ENCODE peak calls at places on chromosomes 11 and 22, in eight cellular contexts. L, V, E, A, F, C, P and T are unnamed samples.
A peak's percentile ranks its signal among the peaks of the same experiment; 100 is the strongest.

GRCh38 chr11:124026498-124026897 is at the start of gene OR10G8:
- DNase-seq in A (no peak), P (no peak), C (no peak), V (no peak), L (no peak), F (no peak), E (no peak), T (no peak)

GRCh38 chr11:97739892-97740782 is 1280.6 kb upstream of the CNTN5 start:
- DNase-seq in L (peak; percentile 91), C (no peak), F (no peak), E (no peak), V (no peak), A (no peak), P (peak; percentile 47), T (no peak)

GRCh38 chr22:39174498-39175120 is 22.1 kb upstream of the CBX7 start:
- DNase-seq in V (peak; percentile 70), E (peak; percentile 74), L (peak; percentile 87), F (peak; percentile 72), C (peak; percentile 91), A (peak; percentile 84), P (peak; percentile 70), T (peak; percentile 96)

GRCh38 chr11:1523779-1524178 is 37.2 kb upstream of the MOB2 start:
- DNase-seq in E (no peak), V (no peak), L (no peak), P (no peak), A (no peak), C (no peak), F (no peak), T (no peak)

GRCh38 chr11:16262645-16262955 is 93.7 kb downstream of the SOX6 start:
- DNase-seq in C (no peak), A (no peak), E (no peak), L (no peak), V (no peak), P (no peak), F (no peak), T (no peak)

GRCh38 chr11:64765841-64766682 is 6.3 kb upstream of the PYGM start:
- DNase-seq in C (no peak), L (no peak), P (no peak), V (no peak), A (no peak), E (peak; percentile 15), F (no peak), T (no peak)

GRCh38 chr11:115267228-115267627 is 237.0 kb downstream of the CADM1 start:
- DNase-seq in V (no peak), A (no peak), L (no peak), P (no peak), C (no peak), F (no peak), E (no peak), T (no peak)

GRCh38 chr11:107916671-107917241 is 11.5 kb upstream of the RAB39A start:
- DNase-seq in P (no peak), V (peak; percentile 28), F (no peak), L (peak; percentile 14), E (no peak), C (peak; percentile 15), A (peak; percentile 9), T (peak; percentile 80)

GRCh38 chr22:25970348-25970995 is 198.8 kb upstream of the SEZ6L start:
- DNase-seq in V (no peak), A (no peak), F (no peak), C (no peak), E (no peak), L (no peak), P (no peak), T (no peak)

GRCh38 chr22:25840883-25841282 is 98.9 kb downstream of the MYO18B start:
- DNase-seq in C (no peak), V (no peak), E (no peak), L (no peak), F (no peak), P (no peak), A (no peak), T (peak; percentile 70)

GRCh38 chr11:43486141-43486540 is 127.4 kb downstream of the TTC17 start:
- DNase-seq in L (no peak), C (no peak), P (peak; percentile 18), A (no peak), V (no peak), F (no peak), E (no peak), T (no peak)

GRCh38 chr22:44363980-44364749 is 51.4 kb upstream of the SHISAL1 start:
- DNase-seq in L (no peak), C (no peak), F (no peak), E (no peak), A (no peak), V (no peak), P (no peak), T (no peak)

GRCh38 chr22:23836281-23836680 is 2.5 kb downstream of the DERL3 start:
- DNase-seq in F (no peak), C (no peak), V (no peak), L (no peak), A (no peak), E (peak; percentile 40), P (no peak), T (no peak)

GRCh38 chr11:6541356-6541755 is 44.3 kb downstream of the DNHD1 start:
- DNase-seq in L (no peak), A (no peak), V (no peak), C (no peak), F (no peak), E (no peak), P (no peak), T (no peak)

GRCh38 chr11:2549876-2550605 is 105.2 kb downstream of the KCNQ1 start:
- DNase-seq in L (no peak), C (no peak), E (no peak), V (peak; percentile 6), A (no peak), F (no peak), P (no peak), T (no peak)

GRCh38 chr11:112996924-112997323 is 35.7 kb downstream of the NCAM1 start:
- DNase-seq in C (no peak), E (no peak), P (no peak), A (no peak), L (no peak), V (no peak), F (no peak), T (no peak)

GRCh38 chr11:77191823-77192495 is 63.9 kb downstream of the MYO7A start:
- DNase-seq in V (peak; percentile 89), C (peak; percentile 92), P (peak; percentile 26), E (no peak), A (peak; percentile 5), F (peak; percentile 16), L (peak; percentile 26), T (no peak)

GRCh38 chr11:62532096-62532495 is 14.5 kb downstream of the AHNAK start:
- DNase-seq in F (no peak), C (no peak), L (no peak), V (no peak), A (no peak), P (no peak), E (no peak), T (no peak)

GRCh38 chr11:92703431-92703830 is 266.0 kb upstream of the MTNR1B start:
- DNase-seq in C (no peak), A (no peak), V (no peak), E (no peak), L (no peak), P (peak; percentile 70), F (no peak), T (no peak)

GRCh38 chr11:46391578-46392420 is at the start of gene CHRM4:
- DNase-seq in A (no peak), C (peak; percentile 49), P (no peak), L (peak; percentile 24), V (peak; percentile 43), F (no peak), E (no peak), T (no peak)

GRCh38 chr11:46393759-46394158 is 2.2 kb upstream of the CHRM4 start:
- DNase-seq in V (no peak), E (no peak), L (no peak), C (no peak), F (no peak), A (no peak), P (no peak), T (no peak)

GRCh38 chr11:46391186-46391577 is 394 bp downstream of the CHRM4 start:
- DNase-seq in A (no peak), F (no peak), C (no peak), V (no peak), P (no peak), E (no peak), L (no peak), T (no peak)

GRCh38 chr11:46392421-46393230 is 1.1 kb upstream of the CHRM4 start:
- DNase-seq in L (peak; percentile 75), F (peak; percentile 57), C (peak; percentile 86), V (peak; percentile 85), P (peak; percentile 51), E (peak; percentile 65), A (no peak), T (peak; percentile 95)

GRCh38 chr11:46393231-46393616 is 1.6 kb upstream of the CHRM4 start:
- DNase-seq in P (no peak), C (no peak), L (no peak), V (no peak), A (no peak), F (no peak), E (no peak), T (no peak)
- TF ChIP-seq CTCF in P (no peak), C (no peak), L (no peak), V (no peak), A (no peak), F (no peak), E (no peak), T (no peak)

GRCh38 chr11:79396001-79396400 is 44.8 kb downstream of the TENM4 start:
- DNase-seq in C (no peak), V (no peak), F (no peak), P (no peak), L (no peak), E (no peak), A (no peak), T (no peak)

GRCh38 chr11:79390923-79391322 is 49.9 kb downstream of the TENM4 start:
- DNase-seq in P (peak; percentile 49), A (no peak), E (no peak), F (no peak), C (no peak), V (no peak), L (no peak), T (no peak)

GRCh38 chr11:79390477-79390876 is 50.4 kb downstream of the TENM4 start:
- DNase-seq in P (no peak), V (no peak), E (no peak), L (no peak), F (no peak), A (no peak), C (no peak), T (no peak)

GRCh38 chr11:79396674-79397073 is 44.2 kb downstream of the TENM4 start:
- DNase-seq in A (no peak), L (no peak), C (no peak), P (peak; percentile 22), V (no peak), E (no peak), F (no peak), T (no peak)

GRCh38 chr11:79393362-79394043 is 47.3 kb downstream of the TENM4 start:
- DNase-seq in C (no peak), L (no peak), E (no peak), F (no peak), V (no peak), A (peak; percentile 4), P (no peak), T (no peak)
- TF ChIP-seq CTCF in C (peak; percentile 20), L (no peak), E (no peak), F (no peak), V (no peak), A (no peak), P (no peak), T (no peak)

GRCh38 chr22:34842630-34843029 is 223.3 kb upstream of the ISX start:
- DNase-seq in P (no peak), F (no peak), V (no peak), A (no peak), E (no peak), C (no peak), L (no peak), T (no peak)
- TF ChIP-seq CTCF in P (no peak), F (no peak), V (no peak), A (no peak), E (no peak), C (no peak), L (no peak), T (no peak)

GRCh38 chr11:13016415-13016814 is 7.3 kb downstream of the RASSF10 start:
- DNase-seq in A (no peak), C (no peak), L (no peak), F (no peak), P (no peak), V (peak; percentile 26), E (no peak), T (no peak)
- TF ChIP-seq CTCF in A (no peak), C (no peak), L (no peak), F (no peak), P (no peak), V (no peak), E (no peak), T (no peak)